ENCODE peak calls at places on chromosomes 12 and 14, in seven cellular contexts. Z is nephron progenitor cell, G is breast epithelium, H is IMR-90, K is MM.1S, B is mesothelial cell of epicardium, D is WTC11. J is an unnamed sample.

GRCh38 chr12:70393787-70394519 is 27.9 kb downstream of the KCNMB4 start:
- DNase-seq in Z (no peak), G (no peak), H (peak; percentile 11), K (no peak), B (no peak), D (no peak), J (no peak)

GRCh38 chr12:14743061-14743460 is 46.7 kb upstream of the GUCY2C start:
- DNase-seq in Z (no peak), G (no peak), H (no peak), K (no peak), B (no peak), D (no peak), J (no peak)

GRCh38 chr14:34628681-34629135 is 1.2 kb downstream of the SNX6 start:
- DNase-seq in Z (peak; percentile 3), G (no peak), H (peak; percentile 18), K (no peak), B (no peak), D (no peak), J (no peak)

GRCh38 chr14:49768301-49769121 is 558 bp downstream of the KLHDC2 start:
- DNase-seq in Z (peak; percentile 51), G (peak; percentile 57), H (peak; percentile 66), K (peak; percentile 17), B (peak; percentile 25), D (peak; percentile 55), J (no peak)

GRCh38 chr12:15700595-15700994 is 88.6 kb downstream of the EPS8 start:
- DNase-seq in Z (no peak), G (no peak), H (peak; percentile 95), K (peak; percentile 15), B (no peak), D (no peak), J (no peak)

GRCh38 chr12:95683418-95683817 is 107.1 kb downstream of the NTN4 start:
- DNase-seq in Z (no peak), G (no peak), H (no peak), K (no peak), B (no peak), D (no peak), J (no peak)

GRCh38 chr12:113090740-113091139 is 34.2 kb downstream of the DTX1 start:
- DNase-seq in Z (no peak), G (no peak), H (no peak), K (no peak), B (no peak), D (no peak), J (no peak)

GRCh38 chr14:30883508-30884294 is 9.3 kb downstream of the COCH start:
- DNase-seq in Z (no peak), G (no peak), H (peak; percentile 58), K (no peak), B (no peak), D (no peak), J (no peak)

GRCh38 chr12:93054021-93054420 is 124.9 kb upstream of the EEA1 start:
- DNase-seq in Z (no peak), G (no peak), H (no peak), K (no peak), B (no peak), D (no peak), J (no peak)

GRCh38 chr14:87934185-87934584 is 58.8 kb downstream of the GALC start:
- DNase-seq in Z (no peak), G (no peak), H (peak; percentile 4), K (no peak), B (no peak), D (no peak), J (no peak)

GRCh38 chr14:88749139-88749538 is 43.6 kb downstream of the EML5 start:
- DNase-seq in Z (no peak), G (no peak), H (peak; percentile 23), K (no peak), B (no peak), D (no peak), J (no peak)

GRCh38 chr12:70646850-70647249 is 9.6 kb upstream of the PTPRB start:
- DNase-seq in Z (no peak), G (no peak), H (peak; percentile 85), K (no peak), B (no peak), D (no peak), J (no peak)

GRCh38 chr12:67386869-67387570 is 117.9 kb downstream of the CAND1 start:
- DNase-seq in Z (no peak), G (no peak), H (no peak), K (no peak), B (no peak), D (no peak), J (no peak)

GRCh38 chr12:67391034-67391433 is 121.9 kb downstream of the CAND1 start:
- DNase-seq in Z (no peak), G (no peak), H (no peak), K (no peak), B (no peak), D (no peak), J (no peak)

GRCh38 chr12:67391656-67392055 is 122.5 kb downstream of the CAND1 start:
- DNase-seq in Z (no peak), G (no peak), H (no peak), K (no peak), B (no peak), D (no peak), J (no peak)

GRCh38 chr12:67388331-67389163 is 119.4 kb downstream of the CAND1 start:
- DNase-seq in Z (peak; percentile 61), G (no peak), H (no peak), K (no peak), B (no peak), D (no peak), J (no peak)
- TF ChIP-seq CTCF in Z (peak; percentile 50), G (no peak), H (no peak), K (no peak), B (peak; percentile 70), D (no peak), J (no peak)

DNA sequence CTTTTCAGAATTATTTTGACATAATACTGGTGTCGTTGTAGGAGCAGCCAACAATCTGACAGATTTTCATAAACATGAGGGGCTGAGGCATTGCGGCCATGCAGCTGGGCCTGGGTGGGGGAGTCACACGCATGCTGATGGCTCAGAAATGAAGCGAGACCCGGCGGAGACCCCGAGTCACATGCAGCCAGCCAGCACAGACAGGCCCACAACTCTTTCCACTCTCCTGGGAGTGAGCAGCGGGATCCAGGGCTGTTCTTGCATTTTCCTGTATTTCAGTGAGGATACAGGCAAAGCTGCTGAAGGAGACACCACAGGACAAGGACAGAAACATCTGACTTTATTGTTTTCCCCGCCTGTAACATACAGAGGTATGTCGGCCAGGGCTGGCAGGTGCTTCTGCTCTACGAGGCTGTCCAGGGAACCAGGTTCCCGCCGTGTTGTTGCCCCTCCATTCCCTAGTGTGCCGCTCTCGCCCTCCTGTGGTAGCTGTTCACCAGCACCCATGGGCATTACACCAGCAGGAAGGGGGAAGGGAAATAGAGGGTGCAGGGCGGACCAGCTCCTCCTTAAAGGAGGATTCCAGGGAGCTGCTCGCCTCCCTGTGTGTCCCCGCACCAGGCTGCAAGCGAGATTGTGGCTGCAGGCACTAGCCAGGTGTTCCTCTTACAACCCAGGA is 30.5 kb downstream of the FZD10 start:
- DNase-seq in Z (no peak), G (no peak), H (no peak), K (no peak), B (no peak), D (peak; percentile 28), J (no peak)
- TF ChIP-seq CTCF in Z (no peak), G (no peak), H (no peak), K (no peak), B (no peak), D (no peak), J (peak; percentile 20)

GRCh38 chr12:104105461-104105860 is 32.5 kb downstream of the NFYB start:
- DNase-seq in Z (no peak), G (no peak), H (no peak), K (no peak), B (no peak), D (no peak), J (no peak)

GRCh38 chr12:104106965-104107364 is 31.0 kb downstream of the NFYB start:
- DNase-seq in Z (no peak), G (no peak), H (no peak), K (no peak), B (no peak), D (no peak), J (no peak)

GRCh38 chr12:104115587-104115975 is 22.4 kb downstream of the NFYB start:
- DNase-seq in Z (no peak), G (no peak), H (no peak), K (no peak), B (no peak), D (no peak), J (no peak)

GRCh38 chr12:104108755-104109445 is 29.1 kb downstream of the NFYB start:
- DNase-seq in Z (peak; percentile 89), G (peak; percentile 76), H (peak; percentile 87), K (peak; percentile 76), B (peak; percentile 58), D (peak; percentile 88), J (peak; percentile 26)

GRCh38 chr12:104109446-104110271 is 28.4 kb downstream of the NFYB start:
- DNase-seq in Z (no peak), G (no peak), H (no peak), K (no peak), B (no peak), D (no peak), J (no peak)
- TF ChIP-seq CTCF in Z (no peak), G (no peak), H (no peak), K (no peak), B (peak; percentile 22), D (no peak), J (no peak)

DNA sequence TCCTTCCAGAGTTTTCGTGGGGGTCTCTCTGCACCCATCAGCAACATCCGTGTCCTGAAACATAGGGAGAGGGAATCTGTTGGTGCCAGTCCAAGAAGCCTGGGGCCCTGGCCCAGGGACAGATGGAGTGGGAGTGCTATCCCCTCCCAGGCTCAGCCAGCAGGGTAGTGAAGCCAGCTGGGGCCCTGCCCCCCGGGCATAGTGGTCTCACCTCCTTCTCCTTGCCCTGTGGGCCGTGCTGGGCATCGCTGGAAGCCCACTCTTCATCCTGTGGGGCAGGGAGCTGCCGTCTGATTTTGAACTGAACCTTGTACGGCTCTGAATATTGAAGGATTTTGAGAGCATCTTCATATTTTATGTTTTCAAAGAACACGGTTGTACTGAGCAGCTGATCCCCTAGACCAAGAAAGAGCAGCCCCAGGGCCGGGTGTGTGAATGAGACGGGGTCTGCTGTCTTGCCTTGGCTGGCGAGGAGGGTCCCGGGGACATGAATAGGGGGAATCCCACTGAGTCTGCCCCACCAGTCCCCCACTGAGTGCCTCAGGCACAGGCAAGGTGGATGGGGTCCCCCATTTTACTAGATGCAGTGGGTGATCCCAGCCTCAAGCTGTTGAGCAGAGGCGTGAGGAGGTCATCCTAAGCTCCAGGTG is 23.3 kb downstream of the AHNAK2 start:
- DNase-seq in Z (no peak), G (no peak), H (no peak), K (no peak), B (no peak), D (no peak), J (no peak)
- TF ChIP-seq CTCF in Z (no peak), G (no peak), H (no peak), K (no peak), B (no peak), D (no peak), J (no peak)